ENCODE peak calls at places on chromosomes 13 and 19, in four cellular contexts. One of them, this sample, is unnamed.
A peak's percentile ranks its signal among the peaks of the same experiment; 100 is the strongest.

GRCh38 chr13:31116224-31116623 is 45.5 kb downstream of the HSPH1 start:
- DNase-seq in epithelial cell of esophagus: peak; percentile 86
- DNase-seq in brain microvascular endothelial cell: no peak
- DNase-seq in fibroblast of pulmonary artery: no peak
- DNase-seq in this sample: no peak

GRCh38 chr19:55478364-55478763 is 1.9 kb downstream of the ZNF628 start:
- DNase-seq in epithelial cell of esophagus: no peak
- DNase-seq in brain microvascular endothelial cell: no peak
- DNase-seq in fibroblast of pulmonary artery: no peak
- DNase-seq in this sample: no peak

GRCh38 chr13:78238911-78239310 is 320.3 kb upstream of the EDNRB start:
- DNase-seq in epithelial cell of esophagus: peak; percentile 64
- DNase-seq in brain microvascular endothelial cell: no peak
- DNase-seq in fibroblast of pulmonary artery: peak; percentile 17
- DNase-seq in this sample: no peak

GRCh38 chr13:30421093-30422055 is 919 bp upstream of the UBE2L5 start:
- DNase-seq in epithelial cell of esophagus: peak; percentile 81
- DNase-seq in brain microvascular endothelial cell: peak; percentile 52
- DNase-seq in fibroblast of pulmonary artery: peak; percentile 85
- DNase-seq in this sample: peak; percentile 94

GRCh38 chr13:55990631-55991030 is 1150.1 kb upstream of the PRR20A start:
- DNase-seq in epithelial cell of esophagus: no peak
- DNase-seq in brain microvascular endothelial cell: no peak
- DNase-seq in fibroblast of pulmonary artery: no peak
- DNase-seq in this sample: no peak

GRCh38 chr19:1990230-1991017 is 25.1 kb downstream of the BTBD2 start:
- DNase-seq in epithelial cell of esophagus: no peak
- DNase-seq in brain microvascular endothelial cell: no peak
- DNase-seq in fibroblast of pulmonary artery: no peak
- DNase-seq in this sample: no peak

GRCh38 chr13:112343591-112343990 is 32.6 kb upstream of the SPACA7 start:
- DNase-seq in epithelial cell of esophagus: no peak
- DNase-seq in brain microvascular endothelial cell: no peak
- DNase-seq in fibroblast of pulmonary artery: no peak
- DNase-seq in this sample: no peak

GRCh38 chr13:112102243-112102642 is 35.3 kb downstream of the SOX1 start:
- DNase-seq in epithelial cell of esophagus: no peak
- DNase-seq in brain microvascular endothelial cell: no peak
- DNase-seq in fibroblast of pulmonary artery: no peak
- DNase-seq in this sample: no peak

GRCh38 chr13:44015808-44016207 is 136.1 kb downstream of the LACC1 start:
- DNase-seq in epithelial cell of esophagus: no peak
- DNase-seq in brain microvascular endothelial cell: no peak
- DNase-seq in fibroblast of pulmonary artery: peak; percentile 18
- DNase-seq in this sample: no peak

GRCh38 chr13:71624641-71625040 is 242.4 kb downstream of the DACH1 start:
- DNase-seq in epithelial cell of esophagus: no peak
- DNase-seq in brain microvascular endothelial cell: no peak
- DNase-seq in fibroblast of pulmonary artery: no peak
- DNase-seq in this sample: no peak

GRCh38 chr13:90800082-90800746 is 547.3 kb upstream of the MIR17HG start:
- DNase-seq in epithelial cell of esophagus: no peak
- DNase-seq in brain microvascular endothelial cell: no peak
- DNase-seq in fibroblast of pulmonary artery: peak; percentile 59
- DNase-seq in this sample: no peak

GRCh38 chr19:45152504-45153338 is 8.1 kb downstream of the NKPD1 start:
- DNase-seq in epithelial cell of esophagus: peak; percentile 48
- DNase-seq in brain microvascular endothelial cell: no peak
- DNase-seq in fibroblast of pulmonary artery: peak; percentile 54
- DNase-seq in this sample: peak; percentile 54

GRCh38 chr19:41936416-41936850 is 8.2 kb upstream of the ERFL start:
- DNase-seq in epithelial cell of esophagus: peak; percentile 65
- DNase-seq in brain microvascular endothelial cell: no peak
- DNase-seq in fibroblast of pulmonary artery: no peak
- DNase-seq in this sample: no peak

GRCh38 chr19:37988758-37989635 is 82.0 kb downstream of the SIPA1L3 start:
- DNase-seq in epithelial cell of esophagus: no peak
- DNase-seq in brain microvascular endothelial cell: peak; percentile 35
- DNase-seq in fibroblast of pulmonary artery: no peak
- DNase-seq in this sample: peak; percentile 52

GRCh38 chr19:4053423-4054324 is 13.0 kb downstream of the ZBTB7A start:
- DNase-seq in epithelial cell of esophagus: no peak
- DNase-seq in brain microvascular endothelial cell: no peak
- DNase-seq in fibroblast of pulmonary artery: no peak
- DNase-seq in this sample: no peak

GRCh38 chr13:76822691-76823267 is 63.4 kb downstream of the KCTD12 start:
- DNase-seq in epithelial cell of esophagus: peak; percentile 61
- DNase-seq in brain microvascular endothelial cell: no peak
- DNase-seq in fibroblast of pulmonary artery: peak; percentile 77
- DNase-seq in this sample: no peak

GRCh38 chr19:43467276-43467675 is 1.9 kb upstream of the LYPD3 start:
- DNase-seq in epithelial cell of esophagus: no peak
- DNase-seq in brain microvascular endothelial cell: no peak
- DNase-seq in fibroblast of pulmonary artery: no peak
- DNase-seq in this sample: no peak

GRCh38 chr19:12938536-12939291 is at the start of gene CALR:
- DNase-seq in epithelial cell of esophagus: peak; percentile 43
- DNase-seq in brain microvascular endothelial cell: no peak
- DNase-seq in fibroblast of pulmonary artery: peak; percentile 42
- DNase-seq in this sample: peak; percentile 67

GRCh38 chr13:73366241-73366640 is 307.4 kb downstream of the KLF5 start:
- DNase-seq in epithelial cell of esophagus: peak; percentile 27
- DNase-seq in brain microvascular endothelial cell: no peak
- DNase-seq in fibroblast of pulmonary artery: no peak
- DNase-seq in this sample: no peak

GRCh38 chr13:110121312-110122083 is 185.5 kb downstream of the COL4A1 start:
- DNase-seq in epithelial cell of esophagus: no peak
- DNase-seq in brain microvascular endothelial cell: no peak
- DNase-seq in fibroblast of pulmonary artery: no peak
- DNase-seq in this sample: no peak

GRCh38 chr19:41431426-41432386 is 4.5 kb upstream of the B3GNT8 start:
- DNase-seq in epithelial cell of esophagus: peak; percentile 46
- DNase-seq in brain microvascular endothelial cell: peak; percentile 33
- DNase-seq in fibroblast of pulmonary artery: peak; percentile 52
- DNase-seq in this sample: peak; percentile 50

GRCh38 chr19:55692681-55693081 is 17.7 kb downstream of the EPN1 start:
- DNase-seq in epithelial cell of esophagus: no peak
- DNase-seq in brain microvascular endothelial cell: no peak
- DNase-seq in fibroblast of pulmonary artery: no peak
- DNase-seq in this sample: no peak

GRCh38 chr19:14562660-14563589 is 8.9 kb downstream of the NDUFB7 start:
- DNase-seq in epithelial cell of esophagus: no peak
- DNase-seq in brain microvascular endothelial cell: no peak
- DNase-seq in fibroblast of pulmonary artery: no peak
- DNase-seq in this sample: no peak

DNA sequence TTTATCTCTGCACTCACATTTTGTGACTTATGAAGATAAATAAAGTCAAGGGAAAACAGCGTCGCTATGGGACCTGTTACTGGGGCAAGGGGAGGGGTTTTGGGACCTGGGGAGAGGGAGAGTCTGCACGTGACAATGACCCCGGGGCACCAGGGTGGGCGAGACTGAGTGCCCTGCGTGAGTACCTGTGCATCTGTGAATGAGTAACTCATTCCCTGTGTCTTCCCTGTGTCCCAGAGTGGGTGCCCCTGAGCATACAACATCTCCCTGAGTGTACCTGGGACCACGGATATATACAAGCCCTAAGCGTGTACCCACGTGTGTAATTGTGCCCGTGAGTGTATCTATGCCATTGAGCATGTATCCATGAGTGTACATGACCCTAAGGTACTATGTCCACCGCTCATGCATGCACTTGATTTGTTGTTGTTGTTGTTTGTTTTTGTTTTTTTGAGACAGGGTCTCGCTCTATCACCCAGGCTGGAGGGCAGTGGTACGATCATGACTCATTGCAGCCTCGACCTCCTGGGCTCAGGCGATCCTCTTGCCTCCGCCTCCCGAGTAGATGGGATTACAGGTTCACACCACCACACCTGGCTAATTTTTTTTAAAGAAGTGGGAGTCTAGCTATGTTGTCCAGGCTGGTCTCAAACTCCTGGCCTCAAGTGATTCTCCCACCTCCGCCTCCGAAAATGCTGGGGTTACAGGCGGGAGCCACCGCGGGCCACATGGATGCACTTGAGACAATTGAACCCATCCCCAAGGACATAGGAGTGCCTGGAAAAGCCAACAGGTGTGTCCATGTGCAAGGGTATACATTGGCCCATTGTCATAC is 645 bp upstream of the TRAPPC5 start:
- DNase-seq in epithelial cell of esophagus: no peak
- DNase-seq in brain microvascular endothelial cell: no peak
- DNase-seq in fibroblast of pulmonary artery: no peak
- DNase-seq in this sample: no peak
- H3K4me3 ChIP-seq in epithelial cell of esophagus: peak overlapping the region; percentile 24
- H3K4me3 ChIP-seq in brain microvascular endothelial cell: peak overlapping the region; percentile 37
- H3K4me3 ChIP-seq in fibroblast of pulmonary artery: peak overlapping the region; percentile 2
- H3K4me3 ChIP-seq in this sample: peak overlapping the region; percentile 32

DNA sequence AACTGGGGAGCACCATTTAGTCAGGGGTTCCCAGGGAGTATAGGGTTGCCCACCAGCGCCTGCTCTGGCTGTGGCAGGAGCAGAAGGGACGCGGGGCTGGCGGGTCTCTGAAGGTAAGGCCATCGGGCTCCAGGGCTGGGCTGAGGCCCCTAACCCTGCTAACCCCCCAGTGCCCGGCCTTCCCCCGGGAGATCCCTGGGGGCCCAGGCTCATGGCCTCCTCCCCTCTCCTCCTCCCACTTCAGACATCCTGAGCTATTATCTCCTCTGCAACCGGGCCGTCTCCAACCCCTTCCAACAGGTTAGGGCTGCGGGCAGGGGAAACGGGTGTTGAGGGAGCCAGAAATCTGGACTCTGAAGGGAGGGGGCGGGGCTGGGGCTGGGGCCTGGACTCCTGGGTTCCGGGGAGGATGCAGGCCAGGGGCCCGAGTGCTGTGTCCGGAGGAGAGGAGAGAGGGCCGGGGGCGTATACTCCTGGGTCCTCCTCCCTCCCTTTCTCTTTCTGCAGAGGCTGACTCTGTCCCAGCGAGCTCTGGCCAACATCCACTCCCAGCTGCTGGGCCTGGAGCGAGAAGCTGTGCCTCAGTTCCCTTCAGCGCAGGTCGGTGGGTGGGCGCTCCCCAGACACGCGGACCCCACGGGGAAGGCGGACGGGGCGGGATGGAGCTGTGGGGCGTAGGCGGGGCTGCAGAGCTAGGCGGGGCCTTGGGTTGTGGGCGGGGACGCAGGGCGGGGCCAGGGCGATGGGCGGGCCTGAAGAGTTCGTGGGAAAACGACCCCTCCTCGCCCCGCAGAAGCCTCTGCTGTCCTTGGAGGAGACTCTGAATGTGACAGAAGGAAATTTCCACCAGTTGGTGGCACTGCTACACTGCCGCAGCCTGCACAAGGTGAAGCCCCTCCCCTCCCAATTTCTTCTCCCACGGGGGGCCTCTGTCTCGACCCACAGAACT is 15.3 kb downstream of the TTYH1 start:
- DNase-seq in epithelial cell of esophagus: peak; percentile 37
- DNase-seq in brain microvascular endothelial cell: peak; percentile 25
- DNase-seq in fibroblast of pulmonary artery: peak; percentile 40
- DNase-seq in this sample: peak; percentile 67
- TF ChIP-seq CTCF in epithelial cell of esophagus: peak; percentile 15
- TF ChIP-seq CTCF in brain microvascular endothelial cell: no peak
- TF ChIP-seq CTCF in fibroblast of pulmonary artery: no peak
- TF ChIP-seq CTCF in this sample: no peak

GRCh38 chr13:113650731-113651148 is 7.3 kb downstream of the ATP4B start:
- DNase-seq in epithelial cell of esophagus: no peak
- DNase-seq in brain microvascular endothelial cell: no peak
- DNase-seq in fibroblast of pulmonary artery: no peak
- DNase-seq in this sample: no peak

GRCh38 chr13:113651511-113652403 is 6.2 kb downstream of the ATP4B start:
- DNase-seq in epithelial cell of esophagus: no peak
- DNase-seq in brain microvascular endothelial cell: no peak
- DNase-seq in fibroblast of pulmonary artery: no peak
- DNase-seq in this sample: no peak

GRCh38 chr13:113653264-113654174 is 4.5 kb downstream of the ATP4B start:
- DNase-seq in epithelial cell of esophagus: no peak
- DNase-seq in brain microvascular endothelial cell: no peak
- DNase-seq in fibroblast of pulmonary artery: no peak
- DNase-seq in this sample: no peak

GRCh38 chr13:113654175-113654560 is 3.8 kb downstream of the ATP4B start:
- DNase-seq in epithelial cell of esophagus: no peak
- DNase-seq in brain microvascular endothelial cell: no peak
- DNase-seq in fibroblast of pulmonary artery: no peak
- DNase-seq in this sample: no peak

DNA sequence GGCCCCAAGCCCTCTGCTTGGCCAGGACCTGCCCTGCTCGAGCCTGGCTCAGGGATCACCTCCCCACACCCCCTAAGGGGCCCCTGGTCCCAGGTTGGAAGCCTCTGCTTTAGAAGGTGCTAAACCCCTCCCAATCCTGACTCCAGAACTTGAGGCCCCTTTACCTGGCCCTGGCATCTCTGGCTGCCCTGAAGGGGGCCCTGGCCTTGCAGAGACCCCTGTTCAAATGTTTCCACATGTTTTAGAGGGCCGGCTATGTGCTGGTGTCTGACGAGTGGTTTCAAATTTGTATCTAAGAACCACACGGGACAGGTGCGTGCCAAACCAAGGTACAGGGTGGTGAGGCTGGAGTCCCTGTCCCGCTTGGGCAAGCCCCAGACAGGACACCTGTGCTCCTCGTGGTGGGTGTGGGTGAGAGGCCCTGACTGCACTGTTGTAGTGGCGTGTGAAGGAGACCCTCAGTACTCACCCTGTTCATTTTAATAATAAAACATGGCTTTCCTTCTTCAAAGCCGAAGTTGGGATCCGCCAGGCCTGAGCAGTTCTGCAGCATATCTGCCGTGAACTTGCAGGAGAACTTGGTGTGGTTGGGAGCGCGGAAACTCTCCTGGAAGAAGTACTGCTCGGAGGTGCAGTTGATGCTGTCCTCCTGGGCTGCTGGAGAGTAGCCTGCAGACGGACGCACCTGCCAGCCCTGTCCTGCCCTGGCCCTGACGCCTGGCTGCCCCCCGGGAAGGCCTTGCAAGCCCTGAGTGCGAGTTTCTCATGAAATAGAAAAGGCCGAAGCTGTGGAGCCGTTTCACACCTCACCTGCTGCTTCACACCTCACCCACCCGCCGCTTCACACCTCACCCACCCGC is 5.4 kb downstream of the ATP4B start:
- DNase-seq in epithelial cell of esophagus: no peak
- DNase-seq in brain microvascular endothelial cell: no peak
- DNase-seq in fibroblast of pulmonary artery: no peak
- DNase-seq in this sample: no peak
- H3K4me3 ChIP-seq in epithelial cell of esophagus: no peak overlapping the region
- H3K4me3 ChIP-seq in brain microvascular endothelial cell: no peak overlapping the region
- H3K4me3 ChIP-seq in fibroblast of pulmonary artery: no peak overlapping the region
- H3K4me3 ChIP-seq in this sample: no peak overlapping the region

GRCh38 chr19:32322541-32322940 is 22.9 kb upstream of the ZNF507 start:
- DNase-seq in epithelial cell of esophagus: peak; percentile 60
- DNase-seq in brain microvascular endothelial cell: no peak
- DNase-seq in fibroblast of pulmonary artery: no peak
- DNase-seq in this sample: no peak

GRCh38 chr19:32313866-32314265 is 31.5 kb upstream of the ZNF507 start:
- DNase-seq in epithelial cell of esophagus: no peak
- DNase-seq in brain microvascular endothelial cell: no peak
- DNase-seq in fibroblast of pulmonary artery: peak; percentile 4
- DNase-seq in this sample: no peak

GRCh38 chr19:32316034-32316433 is 29.4 kb upstream of the ZNF507 start:
- DNase-seq in epithelial cell of esophagus: no peak
- DNase-seq in brain microvascular endothelial cell: no peak
- DNase-seq in fibroblast of pulmonary artery: no peak
- DNase-seq in this sample: no peak

GRCh38 chr19:32317045-32317444 is 28.4 kb upstream of the ZNF507 start:
- DNase-seq in epithelial cell of esophagus: no peak
- DNase-seq in brain microvascular endothelial cell: no peak
- DNase-seq in fibroblast of pulmonary artery: no peak
- DNase-seq in this sample: no peak

GRCh38 chr19:32318884-32319520 is 26.4 kb upstream of the ZNF507 start:
- DNase-seq in epithelial cell of esophagus: peak; percentile 11
- DNase-seq in brain microvascular endothelial cell: no peak
- DNase-seq in fibroblast of pulmonary artery: peak; percentile 13
- DNase-seq in this sample: no peak
- TF ChIP-seq CTCF in epithelial cell of esophagus: peak; percentile 32
- TF ChIP-seq CTCF in brain microvascular endothelial cell: peak; percentile 46
- TF ChIP-seq CTCF in fibroblast of pulmonary artery: peak; percentile 16
- TF ChIP-seq CTCF in this sample: no peak

This sample was measured in foreskin fibroblast.